ENCODE peak calls at places on chromosomes 4 and X, in seven cellular contexts. F is fibroblast of pulmonary artery, N is epithelial cell of esophagus, U is astrocyte of the cerebellum, K is prostate gland, G is HFF-Myc, M is astrocyte. S is an unnamed sample.

GRCh38 chrX:132004728-132005127 is 18.4 kb upstream of the STK26 start:
- DNase-seq in G (no peak), M (no peak), F (no peak), U (no peak), K (peak), N (peak), S (no peak)

GRCh38 chr4:52750819-52751348 is 341 bp downstream of the ERVMER34-1 start:
- DNase-seq in N (peak), M (no peak), F (peak), G (no peak), U (no peak), K (no peak), S (no peak)

GRCh38 chrX:10077425-10078188 is 79.2 kb upstream of the CLCN4 start:
- DNase-seq in N (peak), K (no peak), M (peak), U (no peak), G (no peak), F (no peak), S (peak)

GRCh38 chr4:122978109-122978508 is 55.7 kb upstream of the NUDT6 start:
- DNase-seq in G (no peak), N (no peak), F (no peak), U (no peak), K (no peak), M (no peak), S (no peak)

GRCh38 chrX:131812847-131813825 is 210.0 kb upstream of the STK26 start:
- DNase-seq in N (no peak), M (peak), K (no peak), G (no peak), F (no peak), U (peak), S (peak)

GRCh38 chrX:151752847-151753246 is 18.3 kb downstream of the CNGA2 start:
- DNase-seq in G (no peak), M (no peak), N (no peak), U (no peak), F (no peak), K (no peak), S (peak)

GRCh38 chr4:56958111-56958517 is 19.3 kb downstream of the NOA1 start:
- DNase-seq in M (peak), K (peak), F (peak), U (peak), G (no peak), N (peak), S (peak)

GRCh38 chr4:105088110-105088879 is 58.4 kb upstream of the TET2 start:
- DNase-seq in K (peak), N (peak), U (peak), F (peak), G (peak), M (peak), S (peak)

GRCh38 chr4:145098675-145099037 is 545 bp downstream of the ABCE1 start:
- DNase-seq in U (peak), F (peak), N (peak), G (peak), K (peak), M (peak), S (peak)

GRCh38 chr4:7361256-7361655 is 73.5 kb downstream of the PSAPL1 start:
- DNase-seq in M (no peak), F (no peak), N (no peak), G (no peak), U (no peak), K (no peak), S (no peak)

GRCh38 chrX:110733166-110733565 is 62.5 kb downstream of the CHRDL1 start:
- DNase-seq in K (no peak), U (no peak), G (no peak), N (no peak), M (peak), F (no peak), S (no peak)
- H3K4me3 ChIP-seq in K (no peak), U (no peak), G (no peak), N (no peak), M (no peak), F (no peak), S (no peak)

DNA sequence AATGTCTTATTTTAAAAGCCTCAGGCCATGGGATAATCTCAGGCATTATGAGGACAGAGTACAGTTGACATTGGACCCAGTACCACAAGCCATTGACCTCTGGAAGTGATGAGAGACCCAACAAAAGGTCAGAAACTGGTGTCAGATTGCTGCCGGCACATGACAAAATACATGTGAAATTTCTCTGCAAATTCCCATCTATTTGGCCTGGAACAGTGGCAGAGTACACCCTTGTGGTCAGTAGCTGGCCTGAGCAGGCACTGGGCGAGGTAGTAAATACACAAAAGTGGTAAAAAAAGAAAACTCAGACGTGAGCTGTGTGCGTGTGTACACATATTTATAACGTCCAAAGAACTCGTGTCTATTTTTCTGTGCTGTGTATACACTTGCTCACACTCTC is 155.5 kb downstream of the DHX15 start:
- DNase-seq in N (no peak), M (no peak), U (no peak), F (no peak), G (no peak), K (no peak), S (no peak)
- TF ChIP-seq CTCF in N (no peak), M (no peak), U (peak), F (no peak), G (no peak), K (no peak), S (no peak)

GRCh38 chr4:143558286-143558685 is 44.8 kb downstream of the SMARCA5 start:
- DNase-seq in F (no peak), G (no peak), K (no peak), M (no peak), U (no peak), N (no peak), S (no peak)

GRCh38 chr4:143564472-143564871 is 51.0 kb downstream of the SMARCA5 start:
- DNase-seq in F (no peak), N (no peak), U (no peak), K (no peak), M (no peak), G (no peak), S (no peak)

GRCh38 chr4:143555676-143556075 is 42.2 kb downstream of the SMARCA5 start:
- DNase-seq in G (no peak), K (no peak), F (no peak), M (no peak), N (peak), U (no peak), S (no peak)

GRCh38 chr4:143558823-143559756 is 45.6 kb downstream of the SMARCA5 start:
- DNase-seq in F (peak), U (peak), N (peak), M (peak), K (peak), G (no peak), S (peak)

GRCh38 chr4:143559757-143560147 is 46.2 kb downstream of the SMARCA5 start:
- DNase-seq in G (no peak), M (no peak), U (no peak), K (no peak), N (no peak), F (no peak), S (no peak)
- H3K4me3 ChIP-seq in G (peak), M (peak), U (peak), K (peak), N (peak), F (peak), S (peak)

GRCh38 chrX:154365052-154365600 is 9.3 kb downstream of the FLNA start:
- DNase-seq in G (no peak), K (no peak), U (no peak), N (no peak), F (no peak), M (no peak), S (no peak)

GRCh38 chrX:154363706-154364439 is 10.6 kb downstream of the FLNA start:
- DNase-seq in G (no peak), K (no peak), U (no peak), F (no peak), N (no peak), M (no peak), S (no peak)

GRCh38 chrX:154359362-154360154 is 14.9 kb downstream of the FLNA start:
- DNase-seq in U (no peak), G (no peak), F (no peak), M (no peak), N (no peak), K (no peak), S (no peak)

GRCh38 chrX:154360155-154360713 is 14.2 kb downstream of the FLNA start:
- DNase-seq in G (no peak), U (no peak), N (no peak), M (no peak), F (no peak), K (no peak), S (no peak)

DNA sequence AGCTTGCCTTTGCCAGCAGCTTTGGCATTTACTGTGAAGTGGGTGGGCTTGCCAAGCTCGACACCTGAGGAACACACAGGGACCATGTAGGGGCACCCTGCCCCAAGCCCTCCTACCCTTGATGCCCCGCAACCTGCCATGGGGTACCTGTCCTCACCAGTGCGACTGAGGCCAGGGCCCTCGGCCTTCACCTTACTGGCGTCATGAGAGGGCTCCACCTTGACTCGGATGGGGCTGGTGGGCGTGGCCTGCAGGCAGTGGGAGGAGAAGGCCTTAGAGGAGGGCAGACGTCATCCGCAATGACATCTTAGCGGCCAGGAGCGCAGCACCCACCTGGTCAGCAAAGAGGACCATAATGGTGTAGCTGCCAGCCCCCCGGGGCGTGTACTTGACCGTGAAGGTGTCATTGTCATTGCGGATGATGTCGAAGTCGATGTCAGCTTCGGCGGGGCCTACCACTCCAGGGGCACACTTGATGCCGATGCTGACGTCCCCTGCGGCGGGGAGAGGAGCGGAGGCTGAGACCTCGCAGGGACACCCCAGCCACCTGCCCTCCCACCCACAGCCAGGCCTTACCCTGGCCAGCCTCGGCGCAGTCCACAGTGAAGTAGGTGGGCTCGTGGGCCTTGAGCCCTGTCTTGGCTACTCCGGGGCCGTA is 12.2 kb downstream of the FLNA start:
- DNase-seq in F (no peak), M (no peak), N (no peak), K (no peak), G (no peak), U (no peak), S (no peak)
- TF ChIP-seq CTCF in F (no peak), M (no peak), N (no peak), K (no peak), G (no peak), U (no peak), S (no peak)

GRCh38 chr4:76897522-76898384 is at the start of gene SOWAHB:
- DNase-seq in K (peak), M (no peak), G (no peak), U (no peak), F (no peak), N (peak), S (no peak)
- H3K4me3 ChIP-seq in K (peak), M (peak), G (peak), U (peak), F (peak), N (peak), S (peak)

GRCh38 chr4:181566490-181566889 is 676.7 kb upstream of the TENM3 start:
- DNase-seq in N (no peak), M (peak), G (peak), F (peak), K (no peak), U (peak), S (peak)

GRCh38 chr4:181564616-181565015 is 678.6 kb upstream of the TENM3 start:
- DNase-seq in N (peak), G (no peak), F (no peak), M (peak), K (no peak), U (no peak), S (no peak)

DNA sequence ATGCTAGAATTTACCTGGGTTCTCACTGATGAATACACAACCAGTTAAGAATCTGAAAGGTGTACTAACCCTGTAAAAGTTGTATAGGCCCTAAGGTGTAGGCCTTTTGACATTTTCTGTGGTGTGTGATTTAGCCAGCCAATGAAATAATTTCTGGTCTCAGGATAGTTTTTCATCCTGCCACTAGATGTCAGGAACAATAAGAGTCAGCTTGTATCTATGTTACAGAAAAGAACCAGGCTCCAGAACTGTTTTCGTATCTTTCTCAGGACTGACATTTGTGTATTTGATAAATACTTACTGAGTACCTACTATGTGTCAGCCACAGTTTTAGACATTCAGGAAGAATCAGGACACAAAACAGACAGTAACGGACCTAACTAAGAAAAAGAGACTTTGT is 673.6 kb upstream of the TENM3 start:
- DNase-seq in U (peak), K (no peak), G (no peak), M (peak), F (peak), N (peak), S (peak)
- TF ChIP-seq CTCF in U (peak), K (peak), G (no peak), M (peak), F (peak), N (peak), S (peak)

S was measured in AG10803.